ENCODE peak calls at places on chromosomes 2 and 18, in four cellular contexts. Q is sigmoid colon, X is choroid plexus epithelial cell, B is OCI-LY7. R is an unnamed sample.
A peak's percentile ranks its signal among the peaks of the same experiment; 100 is the strongest.

GRCh38 chr18:7754725-7755181 is 187.6 kb downstream of the PTPRM start:
- DNase-seq in Q (no peak), X (peak; percentile 61), B (no peak), R (no peak)

GRCh38 chr2:66041902-66042657 is 392.8 kb upstream of the MEIS1 start:
- DNase-seq in Q (no peak), X (no peak), B (no peak), R (no peak)

GRCh38 chr2:128180031-128180430 is 89.0 kb downstream of the UGGT1 start:
- DNase-seq in Q (no peak), X (peak; percentile 49), B (no peak), R (no peak)

GRCh38 chr2:240871071-240871958 is 2.7 kb downstream of the AGXT start:
- DNase-seq in Q (peak; percentile 53), X (no peak), B (no peak), R (no peak)

GRCh38 chr18:36389811-36390581 is 92.5 kb downstream of the FHOD3 start:
- DNase-seq in Q (no peak), X (no peak), B (no peak), R (no peak)

GRCh38 chr18:26397019-26397418 is 151.3 kb downstream of the KCTD1 start:
- DNase-seq in Q (no peak), X (no peak), B (no peak), R (no peak)

GRCh38 chr2:224833986-224834385 is 117.8 kb upstream of the CCDC195 start:
- DNase-seq in Q (no peak), X (no peak), B (no peak), R (no peak)

GRCh38 chr18:7921938-7922587 is 354.9 kb downstream of the PTPRM start:
- DNase-seq in Q (no peak), X (peak; percentile 75), B (no peak), R (no peak)

GRCh38 chr2:126933707-126934106 is 35.0 kb downstream of the TEX51 start:
- DNase-seq in Q (no peak), X (no peak), B (no peak), R (no peak)

GRCh38 chr2:149075868-149076267 is 37.4 kb downstream of the LYPD6B start:
- DNase-seq in Q (no peak), X (peak; percentile 12), B (no peak), R (no peak)

GRCh38 chr18:67385455-67385854 is 131.1 kb downstream of the DSEL start:
- DNase-seq in Q (no peak), X (peak; percentile 58), B (no peak), R (no peak)

GRCh38 chr2:219277703-219278654 is 1.2 kb upstream of the DNAJB2 start:
- DNase-seq in Q (peak; percentile 92), X (peak; percentile 77), B (peak; percentile 79), R (peak; percentile 94)

GRCh38 chr2:126837926-126838717 is 60.6 kb upstream of the TEX51 start:
- DNase-seq in Q (peak; percentile 34), X (no peak), B (no peak), R (no peak)

GRCh38 chr2:51251356-51251755 is 219.4 kb upstream of the NRXN1 start:
- DNase-seq in Q (no peak), X (no peak), B (no peak), R (no peak)

GRCh38 chr2:51243892-51244570 is 212.1 kb upstream of the NRXN1 start:
- DNase-seq in Q (no peak), X (no peak), B (no peak), R (no peak)

DNA sequence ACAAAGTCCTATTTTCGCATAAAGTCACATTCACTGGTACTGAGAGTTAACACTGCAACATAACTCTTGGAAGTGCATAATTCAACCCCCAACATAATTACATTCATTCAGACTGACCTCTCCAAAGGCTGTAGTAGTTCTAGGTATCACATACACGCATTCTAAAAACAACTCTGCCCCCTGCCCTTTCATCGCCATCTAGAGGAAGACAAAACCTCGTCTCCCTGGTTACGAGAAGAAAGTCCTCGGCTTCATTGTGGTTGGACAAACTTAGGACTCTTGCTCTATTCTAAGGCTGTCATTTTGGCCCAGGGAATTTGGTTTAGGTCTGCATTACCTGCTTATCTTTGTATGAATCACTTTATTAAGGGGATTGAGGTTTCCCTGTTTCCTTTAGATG is 215.3 kb upstream of the NRXN1 start:
- DNase-seq in Q (no peak), X (no peak), B (no peak), R (peak; percentile 38)
- TF ChIP-seq CTCF in Q (no peak), X (no peak), B (peak; percentile 53), R (peak; percentile 57)

DNA sequence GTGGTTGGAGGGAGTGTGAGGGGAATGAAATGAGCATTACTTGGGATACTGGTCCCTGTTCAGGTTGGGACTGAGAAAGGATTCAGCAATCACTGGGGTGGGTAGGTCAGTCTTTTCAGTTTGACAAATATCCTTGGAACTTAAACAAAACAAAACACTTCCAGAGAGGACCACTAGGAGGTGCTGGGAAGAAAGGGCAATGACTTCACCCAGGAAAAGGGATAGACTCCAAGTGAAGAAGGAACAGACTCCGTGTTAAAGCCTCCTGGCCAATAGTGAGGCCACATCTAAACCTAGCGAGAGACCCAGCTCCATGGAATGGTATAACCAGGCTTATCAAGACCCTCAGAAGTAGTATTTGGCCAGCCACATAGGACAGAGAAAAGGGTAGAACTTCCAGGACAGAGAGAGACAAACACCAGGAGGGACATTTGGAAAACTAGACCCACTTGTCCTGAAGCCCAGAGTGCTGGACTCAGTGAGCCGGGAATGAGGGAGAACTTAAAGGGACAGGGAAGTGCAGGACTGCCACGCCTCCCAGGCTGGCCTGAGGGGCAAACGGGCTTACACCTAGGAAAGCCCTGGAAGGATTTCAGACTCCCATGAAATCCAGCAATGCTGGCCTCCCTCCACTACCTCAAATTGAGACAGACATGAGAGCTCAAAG is 19.6 kb upstream of the KCNG3 start:
- DNase-seq in Q (no peak), X (peak; percentile 81), B (peak; percentile 50), R (peak; percentile 72)
- TF ChIP-seq CTCF in Q (peak; percentile 22), X (peak; percentile 85), B (peak; percentile 84), R (peak; percentile 83)

GRCh38 chr2:70226781-70227180 is 21.6 kb downstream of the TIA1 start:
- DNase-seq in Q (no peak), X (no peak), B (no peak), R (no peak)
- TF ChIP-seq CTCF in Q (no peak), X (no peak), B (no peak), R (no peak)

GRCh38 chr2:211371465-211371864 is 815.1 kb downstream of the CPS1 start:
- DNase-seq in Q (no peak), X (no peak), B (peak; percentile 14), R (no peak)
- TF ChIP-seq CTCF in Q (no peak), X (no peak), B (no peak), R (no peak)